ENCODE peak calls at places on chromosomes 5 and 9, in four cellular contexts. A, W, O and Y are unnamed samples.

GRCh38 chr5:150651924-150652688 is 8.9 kb upstream of the MYOZ3 start:
- DNase-seq in A (no peak), W (no peak), O (no peak), Y (no peak)

GRCh38 chr5:124889522-124889828 is 143.0 kb upstream of the ZNF608 start:
- DNase-seq in A (no peak), W (no peak), O (no peak), Y (no peak)

GRCh38 chr5:71586052-71586940 is 844 bp upstream of the MCCC2 start:
- DNase-seq in A (peak; percentile 96), W (peak; percentile 25), O (no peak), Y (no peak)

GRCh38 chr5:18305288-18305899 is 671.1 kb downstream of the TAF11L14 start:
- DNase-seq in A (peak; percentile 57), W (peak; percentile 60), O (no peak), Y (no peak)

GRCh38 chr9:27154923-27155322 is 45.9 kb downstream of the TEK start:
- DNase-seq in A (no peak), W (no peak), O (no peak), Y (no peak)

GRCh38 chr5:129991780-129992179 is 87.5 kb downstream of the CHSY3 start:
- DNase-seq in A (no peak), W (no peak), O (no peak), Y (no peak)

GRCh38 chr5:158013939-158014338 is 155.0 kb upstream of the CLINT1 start:
- DNase-seq in A (no peak), W (peak; percentile 44), O (no peak), Y (no peak)

GRCh38 chr9:16119861-16120641 is 567.2 kb downstream of the CCDC171 start:
- DNase-seq in A (no peak), W (no peak), O (no peak), Y (no peak)

GRCh38 chr5:169757016-169757415 is 119.9 kb downstream of the DOCK2 start:
- DNase-seq in A (no peak), W (no peak), O (no peak), Y (no peak)

GRCh38 chr5:177365845-177366527 is 8.3 kb downstream of the RGS14 start:
- DNase-seq in A (no peak), W (no peak), O (no peak), Y (no peak)